ENCODE peak calls at places on chromosome 1, in eight cellular contexts. T is GM04504; S is germinal center; O is neuronal stem cell; Z is Panc1; K is activated CD4-positive, CD25-positive, alpha-beta regulatory T cell; G is dermis blood vessel endothelial cell; I is ovary. E is an unnamed sample.
A peak's percentile ranks its signal among the peaks of the same experiment; 100 is the strongest.

GRCh38 chr1:212671342-212672031 is 28.2 kb downstream of the BATF3 start:
- DNase-seq in T (no peak), Z (no peak), I (no peak), S (peak; percentile 32), O (no peak), K (no peak), G (no peak), E (no peak)

GRCh38 chr1:52518962-52519361 is 33.9 kb downstream of the TUT4 start:
- DNase-seq in T (no peak), I (no peak), K (no peak), G (no peak), Z (no peak), S (no peak), O (no peak), E (no peak)

GRCh38 chr1:94325379-94326302 is 88.3 kb upstream of the ARHGAP29 start:
- DNase-seq in Z (peak; percentile 96), G (peak; percentile 97), S (no peak), O (no peak), T (peak; percentile 96), I (no peak), K (no peak), E (no peak)

GRCh38 chr1:117128323-117129079 is 7.0 kb upstream of the TRIM45 start:
- DNase-seq in G (peak; percentile 71), T (no peak), Z (no peak), K (no peak), I (no peak), O (no peak), S (peak; percentile 32), E (peak; percentile 65)

GRCh38 chr1:13662498-13662897 is 37.5 kb upstream of the PRDM2 start:
- DNase-seq in S (no peak), O (no peak), G (no peak), I (no peak), Z (no peak), K (no peak), T (peak; percentile 73), E (no peak)

GRCh38 chr1:228318823-228319241 is 87.8 kb downstream of the TRIM11 start:
- DNase-seq in G (no peak), O (no peak), I (peak; percentile 6), T (no peak), S (no peak), Z (no peak), K (no peak), E (no peak)

GRCh38 chr1:26471498-26472329 is 526 bp upstream of the HMGN2 start:
- DNase-seq in O (peak; percentile 79), I (peak; percentile 72), G (peak; percentile 59), K (no peak), S (peak; percentile 24), T (peak; percentile 40), Z (peak; percentile 35), E (peak; percentile 66)

GRCh38 chr1:150877220-150877516 is 769 bp upstream of the ARNT start:
- DNase-seq in S (no peak), G (no peak), Z (no peak), K (no peak), O (no peak), T (no peak), I (no peak), E (no peak)